ENCODE peak calls at places on chromosomes 4 and X, in seven cellular contexts. L, I, H, T, Y, O and G are unnamed samples.
A peak's percentile ranks its signal among the peaks of the same experiment; 100 is the strongest.

GRCh38 chr4:6470502-6471302 is 1.7 kb downstream of the PPP2R2C start:
- DNase-seq in L (peak; percentile 33), I (peak; percentile 54), H (peak; percentile 40), T (peak; percentile 7), Y (peak; percentile 7), O (peak; percentile 32), G (no peak)

GRCh38 chr4:2291705-2292651 is 30.1 kb upstream of the MXD4 start:
- DNase-seq in L (peak; percentile 11), I (peak; percentile 49), H (no peak), T (no peak), Y (no peak), O (peak; percentile 32), G (no peak)

GRCh38 chrX:130746709-130747347 is 156.2 kb downstream of the ENOX2 start:
- DNase-seq in L (no peak), I (no peak), H (no peak), T (peak; percentile 22), Y (no peak), O (no peak), G (no peak)

GRCh38 chr4:183430317-183430986 is 14.0 kb upstream of the CDKN2AIP start:
- DNase-seq in L (no peak), I (no peak), H (no peak), T (no peak), Y (no peak), O (no peak), G (no peak)

GRCh38 chrX:132776486-132777210 is 181.8 kb downstream of the HS6ST2 start:
- DNase-seq in L (no peak), I (no peak), H (no peak), T (no peak), Y (no peak), O (no peak), G (no peak)

GRCh38 chr4:116913451-116913850 is 171.9 kb downstream of the TRAM1L1 start:
- DNase-seq in L (no peak), I (no peak), H (no peak), T (no peak), Y (no peak), O (no peak), G (no peak)

GRCh38 chr4:73309211-73309610 is 50.6 kb upstream of the ANKRD17 start:
- DNase-seq in L (no peak), I (no peak), H (no peak), T (peak; percentile 77), Y (no peak), O (no peak), G (no peak)

GRCh38 chr4:138609943-138610350 is 367.8 kb upstream of the SLC7A11 start:
- DNase-seq in L (no peak), I (no peak), H (no peak), T (peak; percentile 81), Y (no peak), O (peak; percentile 12), G (no peak)

GRCh38 chr4:26441110-26441509 is 49.2 kb downstream of the CCKAR start:
- DNase-seq in L (peak; percentile 53), I (no peak), H (no peak), T (peak; percentile 73), Y (no peak), O (peak; percentile 29), G (no peak)

GRCh38 chrX:136528645-136529315 is 3.2 kb upstream of the VGLL1 start:
- DNase-seq in L (no peak), I (no peak), H (no peak), T (no peak), Y (no peak), O (no peak), G (no peak)

GRCh38 chrX:150587585-150588503 is 19.4 kb downstream of the MTM1 start:
- DNase-seq in L (no peak), I (no peak), H (no peak), T (no peak), Y (peak; percentile 61), O (no peak), G (no peak)

GRCh38 chr4:1727117-1728031 is 6.1 kb downstream of the TACC3 start:
- DNase-seq in L (no peak), I (no peak), H (no peak), T (peak; percentile 75), Y (peak; percentile 49), O (peak; percentile 68), G (peak; percentile 45)

GRCh38 chr4:66649236-66649635 is 896.1 kb downstream of the CENPC start:
- DNase-seq in L (no peak), I (no peak), H (no peak), T (no peak), Y (no peak), O (no peak), G (no peak)

GRCh38 chr4:78057600-78058560 is 757 bp downstream of the FRAS1 start:
- DNase-seq in L (peak; percentile 68), I (peak; percentile 61), H (peak; percentile 24), T (peak; percentile 13), Y (peak; percentile 52), O (peak; percentile 26), G (peak; percentile 14)

GRCh38 chr4:121822796-121823504 is 733 bp downstream of the CCNA2 start:
- DNase-seq in L (peak; percentile 17), I (no peak), H (peak; percentile 49), T (no peak), Y (no peak), O (peak; percentile 14), G (peak; percentile 18)

GRCh38 chr4:112302320-112303274 is 5.4 kb downstream of the ALPK1 start:
- DNase-seq in L (no peak), I (no peak), H (no peak), T (no peak), Y (no peak), O (no peak), G (no peak)

GRCh38 chr4:112297495-112297894 is 326 bp downstream of the ALPK1 start:
- DNase-seq in L (no peak), I (no peak), H (no peak), T (no peak), Y (no peak), O (no peak), G (no peak)

GRCh38 chr4:112296949-112297483 is at the start of gene ALPK1:
- DNase-seq in L (peak; percentile 30), I (no peak), H (no peak), T (peak; percentile 94), Y (peak; percentile 48), O (peak; percentile 51), G (peak; percentile 7)
- TF ChIP-seq POLR2A in L (peak; percentile 67), I (peak; percentile 57), H (peak; percentile 74), T (peak; percentile 47), Y (peak; percentile 49), O (peak; percentile 77), G (peak; percentile 41)

GRCh38 chrX:8730812-8731578 is 942 bp downstream of the ANOS1 start:
- DNase-seq in L (no peak), I (no peak), H (no peak), T (no peak), Y (no peak), O (no peak), G (no peak)
- H3K4me3 ChIP-seq in L (no peak overlapping the region), I (peak overlapping the region; percentile 43), H (peak overlapping the region; percentile 8), T (no peak overlapping the region), Y (peak overlapping the region; percentile 33), O (no peak overlapping the region), G (peak overlapping the region; percentile 58)

GRCh38 chr4:16039139-16039538 is 44.7 kb downstream of the PROM1 start:
- DNase-seq in L (no peak), I (no peak), H (no peak), T (no peak), Y (no peak), O (no peak), G (no peak)
- H3K4me1 ChIP-seq in L (peaks cover 19% of the 10 kb centered on the region), I (no peaks in the 10 kb centered on the region), H (no peaks in the 10 kb centered on the region), T (peaks cover 3% of the 10 kb centered on the region), Y (no peaks in the 10 kb centered on the region), O (no peaks in the 10 kb centered on the region), G (no peaks in the 10 kb centered on the region)

DNA sequence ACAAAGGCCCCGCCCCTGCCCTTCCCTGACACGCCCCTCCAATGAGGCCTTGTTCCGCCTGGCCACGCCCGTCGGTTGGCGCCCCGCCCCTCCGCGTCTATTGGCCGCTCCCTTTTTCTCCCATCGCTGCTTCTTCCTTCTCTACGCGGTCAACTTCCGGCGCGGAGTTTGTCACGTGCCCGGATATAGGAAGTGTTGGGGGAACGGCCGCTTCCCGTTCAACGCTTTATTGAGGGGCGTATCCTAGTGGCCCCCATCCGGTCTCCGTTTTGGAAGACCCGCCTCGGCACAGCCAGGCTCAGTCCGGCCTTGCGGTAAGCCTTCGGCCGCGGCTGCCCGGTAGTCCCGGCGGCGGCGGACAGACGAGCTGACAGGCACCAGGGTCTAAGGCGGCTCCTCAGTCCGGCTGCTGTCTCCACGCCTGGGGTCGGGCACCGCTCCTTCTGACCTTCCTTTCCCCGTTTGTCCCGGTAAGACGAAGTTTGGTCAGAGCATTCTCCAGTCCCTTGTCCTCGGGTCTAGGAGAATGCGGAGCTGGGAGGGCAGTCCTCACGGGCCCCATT is at the start of gene EXOC1:
- DNase-seq in L (peak; percentile 98), I (peak; percentile 96), H (peak; percentile 99), T (peak; percentile 94), Y (peak; percentile 99), O (peak; percentile 99), G (peak; percentile 97)
- TF ChIP-seq POLR2A in L (peak; percentile 71), I (peak; percentile 51), H (peak; percentile 38), T (peak; percentile 76), Y (peak; percentile 59), O (peak; percentile 55), G (peak; percentile 40)

DNA sequence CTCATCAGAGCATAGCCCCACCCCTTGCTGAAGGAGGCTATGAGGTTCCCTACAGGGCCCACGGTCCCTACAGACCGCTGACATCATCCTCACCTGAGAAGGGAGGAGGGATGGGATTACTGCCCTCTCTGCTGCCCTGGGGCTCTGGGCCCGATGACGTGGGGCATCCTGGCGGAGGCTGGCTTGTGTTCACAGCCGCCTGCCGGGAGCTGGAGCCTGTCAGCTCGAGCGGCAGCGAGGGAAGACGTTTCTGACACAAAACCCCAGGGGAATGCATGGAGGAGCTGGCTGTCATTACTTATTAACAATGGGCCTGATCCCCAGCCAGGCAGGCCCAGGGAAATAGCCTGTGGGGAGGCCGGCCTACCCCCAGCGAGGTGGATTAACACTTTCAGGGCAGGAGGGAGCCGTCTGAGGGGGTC is 106.6 kb upstream of the ATP6AP2 start:
- DNase-seq in L (peak; percentile 49), I (peak; percentile 57), H (no peak), T (peak; percentile 4), Y (no peak), O (no peak), G (no peak)
- H3K4me3 ChIP-seq in L (no peak overlapping the region), I (no peak overlapping the region), H (no peak overlapping the region), T (no peak overlapping the region), Y (no peak overlapping the region), O (no peak overlapping the region), G (no peak overlapping the region)